ENCODE peak calls at places on chromosomes 12 and 14, in eight cellular contexts. Y, A, B, Z, Q, S, X and J are unnamed samples.

GRCh38 chr12:13173537-13173936 is 23.0 kb upstream of the EMP1 start:
- DNase-seq in S (peak; percentile 43), Z (no peak), X (peak; percentile 73), A (peak; percentile 67), Y (no peak), Q (no peak), B (no peak), J (no peak)

GRCh38 chr12:110932048-110932447 is 11.7 kb upstream of the MYL2 start:
- DNase-seq in A (no peak), X (no peak), Q (no peak), Y (no peak), S (no peak), Z (no peak), B (no peak), J (no peak)

GRCh38 chr14:49992901-49993335 is 100.0 kb downstream of the ARF6 start:
- DNase-seq in S (no peak), Y (no peak), X (no peak), A (peak; percentile 36), B (no peak), Q (no peak), Z (no peak), J (no peak)

GRCh38 chr12:13980548-13981295 is 680 bp downstream of the GRIN2B start:
- DNase-seq in Z (no peak), Y (no peak), A (no peak), B (no peak), S (no peak), Q (no peak), X (no peak), J (no peak)

GRCh38 chr14:58280954-58281787 is 17.2 kb upstream of the ARID4A start:
- DNase-seq in X (peak; percentile 65), Q (peak; percentile 18), A (peak; percentile 65), Y (no peak), B (no peak), S (no peak), Z (peak; percentile 39), J (no peak)

GRCh38 chr14:74240794-74241610 is 1.8 kb downstream of the VSX2 start:
- DNase-seq in Q (no peak), Y (no peak), A (no peak), X (no peak), Z (no peak), S (no peak), B (no peak), J (no peak)

GRCh38 chr12:9319044-9319841 is 111.0 kb upstream of the PZP start:
- DNase-seq in Q (no peak), Z (no peak), B (no peak), X (no peak), S (no peak), Y (no peak), A (no peak), J (no peak)

GRCh38 chr14:61234215-61234916 is 46.8 kb downstream of the TMEM30B start:
- DNase-seq in B (no peak), Z (no peak), Y (no peak), A (no peak), S (no peak), X (no peak), Q (no peak), J (no peak)

GRCh38 chr14:61469771-61470170 is 148.4 kb downstream of the PRKCH start:
- DNase-seq in S (no peak), Q (no peak), Z (no peak), B (no peak), X (no peak), A (no peak), Y (no peak), J (no peak)

GRCh38 chr12:5882511-5883185 is 62.4 kb downstream of the ANO2 start:
- DNase-seq in S (no peak), Z (no peak), X (no peak), Q (no peak), A (no peak), B (no peak), Y (no peak), J (no peak)

GRCh38 chr12:92593734-92594402 is 108.9 kb upstream of the PLEKHG7 start:
- DNase-seq in Z (peak; percentile 94), X (no peak), Y (peak; percentile 80), S (no peak), Q (no peak), B (peak; percentile 61), A (peak; percentile 14), J (peak; percentile 54)

GRCh38 chr12:38268612-38269011 is 48.0 kb upstream of the ALG10B start:
- DNase-seq in Q (no peak), A (no peak), X (no peak), S (no peak), B (no peak), Y (no peak), Z (no peak), J (no peak)
- H3K9me3 ChIP-seq in Q (no peaks in the 10 kb centered on the region), A (no peaks in the 10 kb centered on the region), X (no peaks in the 10 kb centered on the region), S (no peaks in the 10 kb centered on the region), B (no peaks in the 10 kb centered on the region), Y (no peaks in the 10 kb centered on the region), Z (no peaks in the 10 kb centered on the region), J (no peaks in the 10 kb centered on the region)

DNA sequence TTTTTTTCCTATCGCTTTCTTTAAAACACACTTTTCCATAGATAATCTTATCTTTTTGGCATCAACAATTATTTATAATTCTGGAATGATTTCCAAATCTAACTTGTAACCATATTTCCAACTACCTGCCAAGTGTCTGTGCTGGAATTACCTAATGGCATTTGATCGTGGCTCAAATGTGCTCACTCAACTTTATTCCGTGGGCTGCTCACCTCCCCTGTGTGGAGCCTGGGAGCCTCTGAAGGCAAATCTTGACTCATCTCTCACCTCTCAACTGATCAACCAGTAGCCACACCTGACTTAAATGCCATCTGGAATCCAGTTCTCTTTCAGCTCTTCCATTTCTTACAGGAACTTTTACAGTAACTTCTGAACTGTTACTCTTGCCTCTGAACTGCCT is 608.6 kb downstream of the DIO2 start:
- DNase-seq in Z (no peak), B (no peak), A (no peak), S (no peak), Q (no peak), X (no peak), Y (no peak), J (no peak)
- H3K9me3 ChIP-seq in Z (no peaks in the 10 kb centered on the region), B (no peaks in the 10 kb centered on the region), A (no peaks in the 10 kb centered on the region), S (no peaks in the 10 kb centered on the region), Q (no peaks in the 10 kb centered on the region), X (no peaks in the 10 kb centered on the region), Y (no peaks in the 10 kb centered on the region), J (no peaks in the 10 kb centered on the region)

DNA sequence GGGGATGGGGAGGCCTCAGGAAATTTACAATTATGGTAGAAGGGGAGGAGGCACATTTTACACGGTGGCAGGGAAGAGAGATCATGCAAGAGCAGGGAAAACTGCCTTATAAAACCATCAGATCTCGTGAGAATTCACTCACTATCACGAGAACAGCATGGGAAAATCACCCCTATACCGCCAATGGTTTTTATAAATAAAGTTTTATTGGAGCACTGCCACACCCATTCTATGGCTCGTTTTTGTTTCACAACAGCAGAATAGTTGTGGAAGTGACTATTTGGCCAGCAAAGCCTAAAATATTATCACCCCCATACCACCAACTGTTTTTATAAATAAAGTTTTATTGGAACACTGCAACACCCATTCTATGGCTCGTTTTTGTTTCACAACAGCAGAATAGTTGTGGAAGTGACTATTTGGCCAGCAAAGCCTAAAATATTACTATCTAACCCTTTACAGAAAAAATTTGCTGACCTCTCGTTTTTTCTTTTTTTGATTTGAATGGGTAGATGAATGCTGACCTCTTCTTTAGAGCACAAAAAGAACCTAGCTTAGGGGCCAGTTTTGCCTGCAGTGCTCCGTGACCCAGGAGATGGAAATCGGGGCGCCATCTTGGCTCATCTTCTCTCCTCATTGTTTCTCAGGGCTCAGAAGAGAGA is 77.3 kb upstream of the RIN3 start:
- DNase-seq in X (no peak), Y (no peak), Q (no peak), S (no peak), A (no peak), Z (no peak), B (no peak), J (no peak)
- H3K9me3 ChIP-seq in X (peaks cover 3% of the 10 kb centered on the region), Y (no peaks in the 10 kb centered on the region), Q (no peaks in the 10 kb centered on the region), S (no peaks in the 10 kb centered on the region), A (peaks cover 6% of the 10 kb centered on the region), Z (no peaks in the 10 kb centered on the region), B (no peaks in the 10 kb centered on the region), J (no peaks in the 10 kb centered on the region)

GRCh38 chr14:95382747-95383146 is 63.0 kb upstream of the CLMN start:
- DNase-seq in X (no peak), A (no peak), B (no peak), Y (no peak), Q (no peak), S (no peak), Z (no peak), J (no peak)

GRCh38 chr14:95381726-95382125 is 62.0 kb upstream of the CLMN start:
- DNase-seq in A (no peak), Y (no peak), Q (no peak), Z (no peak), B (no peak), X (no peak), S (no peak), J (no peak)

GRCh38 chr14:95379634-95380033 is 59.9 kb upstream of the CLMN start:
- DNase-seq in Z (no peak), B (no peak), Q (no peak), S (no peak), X (no peak), A (no peak), Y (no peak), J (no peak)

GRCh38 chr14:95375539-95376109 is 55.9 kb upstream of the CLMN start:
- DNase-seq in X (no peak), A (no peak), Q (no peak), S (no peak), Z (no peak), B (no peak), Y (no peak), J (no peak)

DNA sequence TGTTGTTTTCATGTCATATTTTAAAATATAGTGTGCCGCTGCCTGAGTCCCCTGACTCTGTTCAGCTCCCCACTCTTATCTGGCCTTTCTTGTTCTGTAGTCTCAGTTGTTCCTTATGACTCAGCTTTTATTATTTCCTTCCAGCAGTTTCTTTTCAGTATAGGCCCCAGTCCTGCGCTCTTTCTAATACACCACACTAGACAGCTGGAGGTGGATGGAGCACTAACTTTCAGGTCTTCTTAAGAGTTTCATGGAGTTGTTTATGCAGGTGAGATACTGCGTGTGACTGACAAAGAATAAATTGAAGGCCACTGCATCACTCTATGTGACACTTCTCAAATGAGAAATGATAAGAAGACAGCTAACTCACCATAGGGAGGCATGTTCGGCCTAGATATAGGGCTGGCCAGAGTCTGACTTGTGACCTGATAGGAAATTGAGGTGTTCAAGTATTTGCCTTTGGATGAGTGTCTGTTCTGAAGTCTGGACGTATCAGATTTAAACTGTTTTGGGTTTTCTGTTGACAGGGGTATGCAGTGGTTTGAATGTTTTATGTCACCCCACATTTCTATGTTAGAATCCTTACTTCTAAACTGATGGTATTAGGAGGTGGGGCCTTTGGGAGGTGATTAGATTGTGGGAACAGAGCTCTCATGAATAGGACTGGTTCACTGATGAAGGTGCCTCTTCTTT is 60.8 kb upstream of the CLMN start:
- DNase-seq in Z (no peak), X (no peak), B (no peak), Q (no peak), Y (no peak), A (no peak), S (no peak), J (no peak)
- H3K9me3 ChIP-seq in Z (peaks cover 3% of the 10 kb centered on the region), X (no peaks in the 10 kb centered on the region), B (peaks cover 4% of the 10 kb centered on the region), Q (peaks cover 5% of the 10 kb centered on the region), Y (no peaks in the 10 kb centered on the region), A (peaks cover 46% of the 10 kb centered on the region), S (no peaks in the 10 kb centered on the region), J (no peaks in the 10 kb centered on the region)